ENCODE peak calls at places on chromosomes 3 and 15, in six cellular contexts. O, T, C, I, P and S are unnamed samples.

GRCh38 chr3:121951291-121951690 is 57.1 kb downstream of the SLC15A2 start:
- DNase-seq in O (no peak), T (no peak), C (peak), I (no peak), P (no peak), S (no peak)

GRCh38 chr3:101829066-101829830 is 20.1 kb upstream of the NFKBIZ start:
- DNase-seq in O (peak), T (no peak), C (peak), I (peak), P (no peak), S (peak)

GRCh38 chr15:92112180-92112579 is 258.7 kb downstream of the SLCO3A1 start:
- DNase-seq in O (no peak), T (no peak), C (no peak), I (peak), P (no peak), S (peak)

GRCh38 chr3:148162132-148162531 is 535.6 kb upstream of the AGTR1 start:
- DNase-seq in O (no peak), T (peak), C (no peak), I (no peak), P (no peak), S (no peak)

GRCh38 chr3:14822875-14823807 is 4.4 kb downstream of the FGD5 start:
- DNase-seq in O (no peak), T (no peak), C (no peak), I (no peak), P (no peak), S (no peak)

GRCh38 chr15:88627463-88627862 is 6.3 kb downstream of the AEN start:
- DNase-seq in O (no peak), T (no peak), C (no peak), I (peak), P (no peak), S (no peak)

GRCh38 chr3:13539285-13539625 is 9.7 kb upstream of the FBLN2 start:
- DNase-seq in O (no peak), T (no peak), C (no peak), I (no peak), P (no peak), S (no peak)

GRCh38 chr3:53531749-53532148 is 37.3 kb downstream of the CACNA1D start:
- DNase-seq in O (no peak), T (peak), C (no peak), I (no peak), P (no peak), S (no peak)

GRCh38 chr3:149879872-149880271 is 66.9 kb downstream of the RNF13 start:
- DNase-seq in O (no peak), T (peak), C (peak), I (peak), P (peak), S (peak)

GRCh38 chr15:41499109-41499851 is 5.6 kb downstream of the ITPKA start:
- DNase-seq in O (no peak), T (no peak), C (no peak), I (no peak), P (no peak), S (peak)

GRCh38 chr15:84108725-84109124 is 126.8 kb upstream of the GOLGA6L4 start:
- DNase-seq in O (no peak), T (peak), C (no peak), I (no peak), P (peak), S (no peak)

GRCh38 chr3:47117803-47118364 is 46.0 kb downstream of the SETD2 start:
- DNase-seq in O (no peak), T (no peak), C (no peak), I (no peak), P (no peak), S (no peak)

GRCh38 chr15:60362318-60363023 is 35.3 kb downstream of the ANXA2 start:
- DNase-seq in O (no peak), T (no peak), C (no peak), I (no peak), P (peak), S (no peak)

DNA sequence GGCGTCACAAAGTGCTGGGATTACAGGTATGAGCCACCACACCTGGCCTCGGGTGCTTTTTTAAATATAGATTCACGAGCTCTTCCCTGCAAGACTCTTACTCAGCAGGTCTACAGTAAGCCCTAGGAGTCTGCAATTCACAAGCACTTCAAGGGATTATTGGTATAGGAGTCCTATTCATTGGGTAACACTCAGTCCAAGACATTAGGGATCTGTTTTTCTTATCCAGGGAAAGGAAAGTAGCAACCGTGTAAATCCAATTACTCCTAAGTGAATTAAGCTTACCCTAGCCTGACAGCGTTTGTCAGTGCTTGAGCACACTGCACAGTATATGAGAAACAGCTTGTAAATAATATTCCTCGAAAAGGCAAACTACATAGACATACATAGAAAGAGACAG is 109.9 kb downstream of the SENP2 start:
- DNase-seq in O (no peak), T (peak), C (no peak), I (no peak), P (no peak), S (no peak)
- H3K27ac ChIP-seq in O (no peak), T (no peak), C (no peak), I (no peak), P (no peak), S (no peak)

GRCh38 chr15:43103939-43104338 is 1.9 kb downstream of the UBR1 start:
- DNase-seq in O (no peak), T (no peak), C (no peak), I (no peak), P (no peak), S (no peak)
- H3K27ac ChIP-seq in O (no peak), T (no peak), C (no peak), I (no peak), P (no peak), S (no peak)

DNA sequence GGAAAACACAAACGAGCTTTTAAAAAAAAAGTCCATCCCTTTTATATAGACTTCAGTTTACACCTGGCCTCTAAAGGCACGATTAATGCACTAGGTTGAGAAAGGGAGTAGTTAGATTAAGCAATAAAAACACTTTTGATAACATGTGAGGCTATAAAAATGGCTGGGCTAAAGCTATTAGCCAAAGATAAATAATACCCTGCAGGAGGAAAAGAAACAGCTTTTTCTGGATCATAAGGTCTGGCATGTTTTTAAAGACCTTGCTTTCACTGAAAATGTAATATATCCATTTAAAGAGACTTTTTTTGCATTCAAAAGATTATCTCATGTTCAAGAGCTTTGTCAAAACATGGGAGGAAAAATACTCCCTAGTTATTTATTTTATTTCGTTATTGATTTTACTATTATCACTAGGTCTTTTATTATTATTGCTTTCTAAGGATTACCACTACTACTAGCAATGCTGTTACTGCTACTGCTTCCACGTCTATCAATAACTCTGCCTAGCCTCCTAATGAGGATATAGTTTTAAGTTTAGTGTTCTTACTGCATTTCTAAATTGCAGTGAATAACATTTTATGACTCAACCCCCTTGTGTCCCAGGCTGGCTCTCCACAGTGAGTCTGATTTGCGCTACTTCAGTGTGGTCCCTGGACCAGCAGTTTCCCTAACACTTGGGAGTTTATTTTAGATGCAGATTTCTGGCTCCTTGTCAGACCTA is 93.4 kb downstream of the THRB start:
- DNase-seq in O (no peak), T (no peak), C (peak), I (no peak), P (no peak), S (no peak)
- H3K27ac ChIP-seq in O (no peak), T (no peak), C (peak), I (peak), P (no peak), S (no peak)

GRCh38 chr3:152120606-152121291 is 148.0 kb upstream of the MBNL1 start:
- DNase-seq in O (no peak), T (no peak), C (no peak), I (no peak), P (no peak), S (no peak)

GRCh38 chr3:152126260-152126659 is 142.5 kb upstream of the MBNL1 start:
- DNase-seq in O (no peak), T (no peak), C (no peak), I (no peak), P (no peak), S (no peak)

GRCh38 chr3:152123457-152123856 is 145.3 kb upstream of the MBNL1 start:
- DNase-seq in O (no peak), T (no peak), C (no peak), I (no peak), P (no peak), S (no peak)

GRCh38 chr3:152127058-152127457 is 141.7 kb upstream of the MBNL1 start:
- DNase-seq in O (no peak), T (no peak), C (no peak), I (no peak), P (no peak), S (no peak)

GRCh38 chr3:152121292-152121654 is 147.5 kb upstream of the MBNL1 start:
- DNase-seq in O (no peak), T (no peak), C (no peak), I (no peak), P (peak), S (no peak)
- H3K27ac ChIP-seq in O (no peak), T (no peak), C (no peak), I (peak), P (peak), S (no peak)